ENCODE peak calls at places on chromosomes 1 and 21, in seven cellular contexts. L, R, D, N, B, H and E are unnamed samples.

GRCh38 chr1:63915121-63915520 is 141.3 kb downstream of the ROR1 start:
- DNase-seq in L (peak; percentile 34), R (no peak), D (no peak), N (no peak), B (no peak), H (no peak), E (no peak)

GRCh38 chr21:15051652-15052554 is 12.9 kb downstream of the NRIP1 start:
- DNase-seq in L (no peak), R (no peak), D (peak; percentile 45), N (no peak), B (no peak), H (no peak), E (no peak)

GRCh38 chr1:233005703-233006102 is 55.3 kb downstream of the NTPCR start:
- DNase-seq in L (peak; percentile 12), R (no peak), D (no peak), N (peak; percentile 26), B (peak; percentile 34), H (no peak), E (no peak)

GRCh38 chr1:172006660-172007059 is 165.4 kb downstream of the DNM3 start:
- DNase-seq in L (no peak), R (no peak), D (no peak), N (no peak), B (no peak), H (no peak), E (no peak)

GRCh38 chr1:116482490-116482889 is 88.3 kb downstream of the CD58 start:
- DNase-seq in L (no peak), R (no peak), D (no peak), N (no peak), B (no peak), H (no peak), E (no peak)

GRCh38 chr1:50183734-50184133 is 75.0 kb downstream of the ELAVL4 start:
- DNase-seq in L (no peak), R (no peak), D (no peak), N (no peak), B (no peak), H (no peak), E (no peak)

GRCh38 chr1:116508090-116508983 is 62.5 kb downstream of the CD58 start:
- DNase-seq in L (no peak), R (no peak), D (no peak), N (no peak), B (no peak), H (no peak), E (no peak)

GRCh38 chr1:180773210-180773865 is 139.4 kb upstream of the KIAA1614 start:
- DNase-seq in L (peak; percentile 70), R (no peak), D (peak; percentile 25), N (no peak), B (peak; percentile 12), H (no peak), E (peak; percentile 36)

GRCh38 chr1:198773030-198773429 is 134.2 kb downstream of the PTPRC start:
- DNase-seq in L (no peak), R (no peak), D (no peak), N (no peak), B (no peak), H (no peak), E (no peak)

GRCh38 chr1:208108646-208109330 is 135.4 kb downstream of the PLXNA2 start:
- DNase-seq in L (no peak), R (peak; percentile 79), D (no peak), N (no peak), B (no peak), H (no peak), E (no peak)

GRCh38 chr1:112803906-112804762 is 89.0 kb upstream of the PPM1J start:
- DNase-seq in L (peak; percentile 73), R (peak; percentile 69), D (peak; percentile 83), N (peak; percentile 36), B (no peak), H (peak; percentile 86), E (no peak)

GRCh38 chr1:227152525-227152924 is 165.8 kb downstream of the CDC42BPA start:
- DNase-seq in L (no peak), R (no peak), D (no peak), N (no peak), B (no peak), H (no peak), E (no peak)

GRCh38 chr1:30085814-30086770 is 637.3 kb downstream of the MATN1 start:
- DNase-seq in L (peak; percentile 74), R (peak; percentile 18), D (peak; percentile 63), N (peak; percentile 51), B (no peak), H (no peak), E (no peak)

GRCh38 chr1:4396571-4396970 is 257.8 kb upstream of the AJAP1 start:
- DNase-seq in L (no peak), R (no peak), D (no peak), N (no peak), B (no peak), H (no peak), E (no peak)

GRCh38 chr21:39712976-39713375 is 32.0 kb upstream of the IGSF5 start:
- DNase-seq in L (no peak), R (no peak), D (no peak), N (no peak), B (no peak), H (no peak), E (no peak)

GRCh38 chr1:31587720-31588423 is 11.6 kb downstream of the TINAGL1 start:
- DNase-seq in L (no peak), R (peak; percentile 16), D (peak; percentile 54), N (peak; percentile 55), B (no peak), H (no peak), E (no peak)

GRCh38 chr1:55718758-55719671 is 503.9 kb upstream of the USP24 start:
- DNase-seq in L (peak; percentile 100), R (no peak), D (peak; percentile 99), N (peak; percentile 77), B (peak; percentile 39), H (no peak), E (peak; percentile 67)

GRCh38 chr1:3564921-3565831 is 46.1 kb downstream of the MEGF6 start:
- DNase-seq in L (no peak), R (no peak), D (peak; percentile 41), N (no peak), B (no peak), H (peak; percentile 80), E (no peak)

GRCh38 chr1:233132445-233132844 is 163.1 kb downstream of the PCNX2 start:
- DNase-seq in L (no peak), R (no peak), D (no peak), N (no peak), B (no peak), H (no peak), E (no peak)

GRCh38 chr21:41578083-41578482 is 70.1 kb upstream of the TMPRSS2 start:
- DNase-seq in L (no peak), R (no peak), D (no peak), N (no peak), B (no peak), H (no peak), E (no peak)

GRCh38 chr1:199243423-199244061 is 604.7 kb downstream of the PTPRC start:
- DNase-seq in L (peak; percentile 32), R (peak; percentile 7), D (peak; percentile 46), N (no peak), B (no peak), H (peak; percentile 91), E (no peak)

GRCh38 chr1:38671221-38671620 is 188.4 kb downstream of the RRAGC start:
- DNase-seq in L (no peak), R (no peak), D (no peak), N (no peak), B (no peak), H (no peak), E (no peak)

GRCh38 chr1:200150721-200151120 is 123.2 kb downstream of the NR5A2 start:
- DNase-seq in L (peak; percentile 55), R (no peak), D (peak; percentile 59), N (no peak), B (peak; percentile 83), H (no peak), E (peak; percentile 75)

DNA sequence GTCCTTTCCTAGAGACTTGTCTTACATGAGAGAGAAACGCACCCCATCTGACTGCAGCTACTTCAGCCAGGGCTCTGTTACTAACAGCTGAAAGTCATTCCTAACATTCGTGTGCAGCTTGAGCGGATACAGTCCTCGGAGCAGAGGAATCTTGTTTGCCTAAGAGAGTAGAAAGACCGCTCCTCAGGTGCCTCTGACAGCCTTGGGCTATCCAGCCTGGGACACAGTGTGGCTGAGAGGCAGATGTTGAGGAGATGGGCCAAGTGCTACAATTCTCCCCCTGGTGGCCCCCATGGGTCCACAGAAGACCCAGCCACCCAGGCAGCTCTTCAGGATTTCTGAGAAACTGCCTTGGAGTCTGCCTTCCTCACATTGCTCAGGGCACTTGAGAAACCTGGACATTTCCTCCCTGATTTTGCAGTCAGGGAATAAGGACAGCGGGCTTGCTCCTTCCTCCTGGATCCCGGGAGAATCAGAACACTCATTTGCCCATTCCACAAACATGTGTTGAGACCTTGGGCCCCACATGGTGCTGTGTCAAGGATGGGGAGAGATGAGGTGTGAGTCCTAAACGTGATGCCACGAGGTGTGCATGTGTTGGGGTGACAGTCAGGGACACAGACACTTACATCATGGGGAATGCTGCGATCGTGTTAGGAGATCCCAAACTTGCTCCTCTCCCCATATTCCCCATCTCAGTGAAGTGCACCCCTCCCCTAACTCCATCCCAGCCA is 13.1 kb downstream of the TRIM62 start:
- DNase-seq in L (no peak), R (no peak), D (no peak), N (no peak), B (no peak), H (peak; percentile 39), E (no peak)
- TF ChIP-seq CTCF in L (no peak), R (peak; percentile 22), D (no peak), N (no peak), B (no peak), H (no peak), E (no peak)

DNA sequence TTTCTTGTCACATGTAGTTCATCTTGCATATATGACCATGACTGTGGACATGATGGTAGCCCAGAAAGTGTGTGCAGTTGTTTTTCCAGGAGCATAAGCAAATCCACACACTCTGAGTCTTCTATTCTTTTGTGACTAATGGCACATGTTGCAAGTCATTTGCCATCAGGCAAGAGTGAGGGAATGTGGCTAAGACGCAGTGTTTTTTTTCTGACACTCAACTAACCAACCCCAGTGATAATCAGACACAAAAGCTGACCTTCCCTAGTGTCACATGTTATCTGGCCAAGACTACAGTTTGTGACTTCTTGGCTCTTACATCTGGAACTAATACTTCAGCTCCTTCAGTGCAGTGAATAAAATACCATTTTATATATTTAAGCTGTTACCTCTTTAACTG is 108.8 kb downstream of the ITSN1 start:
- DNase-seq in L (no peak), R (no peak), D (peak; percentile 18), N (no peak), B (no peak), H (no peak), E (no peak)
- H3K4me3 ChIP-seq in L (no peak overlapping the region), R (no peak overlapping the region), D (no peak overlapping the region), N (no peak overlapping the region), B (no peak overlapping the region), H (no peak overlapping the region), E (no peak overlapping the region)

DNA sequence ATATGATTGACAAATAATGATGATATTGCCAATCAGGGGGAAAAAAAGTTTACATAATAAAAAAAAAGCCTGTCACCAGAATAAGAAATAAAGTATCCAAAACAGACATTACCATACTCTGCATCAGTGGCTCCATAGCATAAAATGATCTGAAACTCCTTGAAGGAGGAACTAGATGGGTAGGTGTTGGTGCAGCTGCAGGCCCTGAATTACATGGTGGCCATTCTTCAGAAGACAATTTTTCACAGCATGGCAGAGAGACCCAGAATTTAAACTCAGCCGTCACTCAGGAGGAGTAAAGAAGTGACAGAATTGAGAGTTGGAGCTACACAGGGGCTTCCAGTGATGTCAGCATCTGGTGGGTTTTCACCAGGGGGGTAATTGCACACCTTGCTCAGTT is 60.2 kb downstream of the GLUL start:
- DNase-seq in L (no peak), R (no peak), D (no peak), N (no peak), B (no peak), H (no peak), E (no peak)
- TF ChIP-seq CTCF in L (no peak), R (no peak), D (no peak), N (no peak), B (no peak), H (no peak), E (no peak)

GRCh38 chr1:44266400-44267344 is 53.4 kb downstream of the DMAP1 start:
- DNase-seq in L (no peak), R (no peak), D (no peak), N (no peak), B (no peak), H (no peak), E (no peak)
- H3K4me3 ChIP-seq in L (no peak overlapping the region), R (no peak overlapping the region), D (no peak overlapping the region), N (no peak overlapping the region), B (no peak overlapping the region), H (no peak overlapping the region), E (no peak overlapping the region)